ENCODE peak calls at places on chromosomes 16 and 17, in four cellular contexts. One of them, this sample, is unnamed.

GRCh38 chr16:88569614-88569984 is 604 bp upstream of the ZC3H18 start:
- DNase-seq in dermis microvascular lymphatic vessel endothelial cell: no peak
- DNase-seq in CD8-positive, alpha-beta T cell: no peak
- DNase-seq in nephron progenitor cell: no peak
- DNase-seq in this sample: peak; percentile 63

GRCh38 chr16:82580293-82580900 is 46.4 kb upstream of the CDH13 start:
- DNase-seq in dermis microvascular lymphatic vessel endothelial cell: peak; percentile 42
- DNase-seq in CD8-positive, alpha-beta T cell: no peak
- DNase-seq in nephron progenitor cell: no peak
- DNase-seq in this sample: no peak

GRCh38 chr17:9677411-9677810 is 32.1 kb downstream of the USP43 start:
- DNase-seq in dermis microvascular lymphatic vessel endothelial cell: no peak
- DNase-seq in CD8-positive, alpha-beta T cell: no peak
- DNase-seq in nephron progenitor cell: no peak
- DNase-seq in this sample: no peak

GRCh38 chr17:57667461-57667923 is 77.6 kb downstream of the CCDC182 start:
- DNase-seq in dermis microvascular lymphatic vessel endothelial cell: no peak
- DNase-seq in CD8-positive, alpha-beta T cell: no peak
- DNase-seq in nephron progenitor cell: no peak
- DNase-seq in this sample: peak; percentile 34

GRCh38 chr17:59427996-59428395 is 96.5 kb downstream of the YPEL2 start:
- DNase-seq in dermis microvascular lymphatic vessel endothelial cell: peak; percentile 76
- DNase-seq in CD8-positive, alpha-beta T cell: no peak
- DNase-seq in nephron progenitor cell: no peak
- DNase-seq in this sample: no peak

GRCh38 chr16:3938843-3939624 is 58.5 kb upstream of the CREBBP start:
- DNase-seq in dermis microvascular lymphatic vessel endothelial cell: peak; percentile 53
- DNase-seq in CD8-positive, alpha-beta T cell: peak; percentile 83
- DNase-seq in nephron progenitor cell: peak; percentile 85
- DNase-seq in this sample: peak; percentile 89

GRCh38 chr16:1296688-1297412 is 12.6 kb upstream of the UBE2I start:
- DNase-seq in dermis microvascular lymphatic vessel endothelial cell: peak; percentile 76
- DNase-seq in CD8-positive, alpha-beta T cell: no peak
- DNase-seq in nephron progenitor cell: no peak
- DNase-seq in this sample: no peak

GRCh38 chr17:79621151-79621940 is 10.5 kb upstream of the RBFOX3 start:
- DNase-seq in dermis microvascular lymphatic vessel endothelial cell: no peak
- DNase-seq in CD8-positive, alpha-beta T cell: no peak
- DNase-seq in nephron progenitor cell: no peak
- DNase-seq in this sample: peak; percentile 45

GRCh38 chr17:18185391-18185790 is 1.8 kb downstream of the ALKBH5 start:
- DNase-seq in dermis microvascular lymphatic vessel endothelial cell: peak; percentile 3
- DNase-seq in CD8-positive, alpha-beta T cell: no peak
- DNase-seq in nephron progenitor cell: no peak
- DNase-seq in this sample: no peak

GRCh38 chr16:51150159-51150893 is 744 bp downstream of the SALL1 start:
- DNase-seq in dermis microvascular lymphatic vessel endothelial cell: no peak
- DNase-seq in CD8-positive, alpha-beta T cell: no peak
- DNase-seq in nephron progenitor cell: peak; percentile 37
- DNase-seq in this sample: peak; percentile 65

GRCh38 chr16:82091225-82091624 is 56.2 kb downstream of the HSD17B2 start:
- DNase-seq in dermis microvascular lymphatic vessel endothelial cell: no peak
- DNase-seq in CD8-positive, alpha-beta T cell: no peak
- DNase-seq in nephron progenitor cell: no peak
- DNase-seq in this sample: no peak

GRCh38 chr16:2152695-2153506 is 2.7 kb upstream of the TRAF7 start:
- DNase-seq in dermis microvascular lymphatic vessel endothelial cell: no peak
- DNase-seq in CD8-positive, alpha-beta T cell: no peak
- DNase-seq in nephron progenitor cell: no peak
- DNase-seq in this sample: no peak

GRCh38 chr17:50501054-50501453 is 7.2 kb upstream of the MYCBPAP start:
- DNase-seq in dermis microvascular lymphatic vessel endothelial cell: peak; percentile 49
- DNase-seq in CD8-positive, alpha-beta T cell: no peak
- DNase-seq in nephron progenitor cell: peak; percentile 39
- DNase-seq in this sample: no peak

GRCh38 chr17:78706271-78706915 is 75.7 kb downstream of the CYTH1 start:
- DNase-seq in dermis microvascular lymphatic vessel endothelial cell: peak; percentile 47
- DNase-seq in CD8-positive, alpha-beta T cell: no peak
- DNase-seq in nephron progenitor cell: no peak
- DNase-seq in this sample: no peak

GRCh38 chr17:80362428-80363119 is 52.4 kb upstream of the ENDOV start:
- DNase-seq in dermis microvascular lymphatic vessel endothelial cell: peak; percentile 33
- DNase-seq in CD8-positive, alpha-beta T cell: no peak
- DNase-seq in nephron progenitor cell: no peak
- DNase-seq in this sample: no peak

This sample was measured in ecto neural progenitor cell.